ENCODE peak calls at places on chromosomes 12 and 14, in six cellular contexts. W is tibial artery, B is ovary, E is right lobe of liver, R is MM.1S, S is HCT116. C is an unnamed sample. For H3K36me3, the result is how much of the 10 kb centered on the place peaks cover.

GRCh38 chr12:52715416-52715815 is 12.1 kb upstream of the KRT77 start:
- DNase-seq in W (no peak), B (no peak), E (no peak), R (no peak), S (peak), C (no peak)

GRCh38 chr14:36451346-36452065 is 68.5 kb downstream of the NKX2-1 start:
- DNase-seq in W (no peak), B (no peak), E (peak), R (no peak), S (no peak), C (no peak)

GRCh38 chr12:13436696-13437391 is 240.3 kb downstream of the EMP1 start:
- DNase-seq in W (peak), B (no peak), E (no peak), R (no peak), S (no peak), C (no peak)

GRCh38 chr14:93061380-93062012 is 54.2 kb downstream of the ITPK1 start:
- DNase-seq in W (no peak), B (no peak), E (no peak), R (no peak), S (no peak), C (no peak)

GRCh38 chr14:57851354-57851753 is 14.5 kb downstream of the SLC35F4 start:
- DNase-seq in W (no peak), B (no peak), E (no peak), R (no peak), S (no peak), C (no peak)

GRCh38 chr14:61281186-61281676 is at the start of gene TMEM30B:
- DNase-seq in W (no peak), B (no peak), E (peak), R (no peak), S (no peak), C (no peak)

GRCh38 chr14:90624228-90624627 is 192.0 kb downstream of the TTC7B start:
- DNase-seq in W (peak), B (no peak), E (no peak), R (no peak), S (peak), C (no peak)

GRCh38 chr12:67431436-67432049 is 162.4 kb downstream of the CAND1 start:
- DNase-seq in W (no peak), B (no peak), E (no peak), R (no peak), S (no peak), C (no peak)

GRCh38 chr14:46048127-46048526 is 603.5 kb downstream of the RPL10L start:
- DNase-seq in W (no peak), B (no peak), E (no peak), R (no peak), S (peak), C (peak)

GRCh38 chr14:76762617-76763361 is 1.5 kb downstream of the VASH1 start:
- DNase-seq in W (peak), B (no peak), E (no peak), R (no peak), S (no peak), C (no peak)

GRCh38 chr12:132489078-132489601 is 811 bp upstream of the FBRSL1 start:
- DNase-seq in W (no peak), B (peak), E (no peak), R (no peak), S (no peak), C (no peak)

GRCh38 chr12:106919910-106920544 is 35.7 kb upstream of the TMEM263 start:
- DNase-seq in W (no peak), B (peak), E (no peak), R (peak), S (peak), C (no peak)

GRCh38 chr12:28035483-28035882 is 63.0 kb upstream of the PTHLH start:
- DNase-seq in W (no peak), B (no peak), E (no peak), R (no peak), S (no peak), C (no peak)

GRCh38 chr12:80946591-80946990 is 8.9 kb upstream of the LIN7A start:
- DNase-seq in W (no peak), B (no peak), E (no peak), R (no peak), S (no peak), C (no peak)
- TF ChIP-seq CTCF in W (no peak), B (no peak), E (peak), R (peak), S (peak), C (peak)

DNA sequence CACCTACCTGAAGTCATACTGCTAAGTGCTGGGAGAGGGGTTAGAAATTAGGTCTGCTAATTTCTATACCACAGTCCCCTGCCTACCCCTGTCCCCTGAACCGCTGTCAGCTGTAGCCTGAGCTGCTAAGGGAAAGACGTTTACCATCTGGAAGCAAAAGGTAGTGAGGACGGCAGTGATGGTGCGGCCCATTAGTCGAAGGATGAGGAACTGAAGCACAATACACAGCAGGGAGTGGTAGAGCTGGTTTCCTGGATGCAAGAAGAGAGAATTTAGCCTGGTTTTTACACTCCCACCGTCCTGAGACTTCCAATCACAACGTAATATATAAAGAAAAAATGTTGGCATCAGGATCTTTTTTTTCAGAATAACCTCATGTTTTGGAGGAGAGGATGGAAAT is 11.8 kb downstream of the EMG1 start:
- DNase-seq in W (no peak), B (no peak), E (no peak), R (no peak), S (no peak), C (no peak)
- H3K36me3 ChIP-seq in W (under half), B (under half), E (under half), R (under half), S (under half), C (under half)

GRCh38 chr12:46442723-46443122 is 70.2 kb upstream of the SLC38A2 start:
- DNase-seq in W (no peak), B (no peak), E (no peak), R (no peak), S (peak), C (no peak)
- H3K4me3 ChIP-seq in W (no peak), B (no peak), E (no peak), R (no peak), S (peak), C (no peak)

DNA sequence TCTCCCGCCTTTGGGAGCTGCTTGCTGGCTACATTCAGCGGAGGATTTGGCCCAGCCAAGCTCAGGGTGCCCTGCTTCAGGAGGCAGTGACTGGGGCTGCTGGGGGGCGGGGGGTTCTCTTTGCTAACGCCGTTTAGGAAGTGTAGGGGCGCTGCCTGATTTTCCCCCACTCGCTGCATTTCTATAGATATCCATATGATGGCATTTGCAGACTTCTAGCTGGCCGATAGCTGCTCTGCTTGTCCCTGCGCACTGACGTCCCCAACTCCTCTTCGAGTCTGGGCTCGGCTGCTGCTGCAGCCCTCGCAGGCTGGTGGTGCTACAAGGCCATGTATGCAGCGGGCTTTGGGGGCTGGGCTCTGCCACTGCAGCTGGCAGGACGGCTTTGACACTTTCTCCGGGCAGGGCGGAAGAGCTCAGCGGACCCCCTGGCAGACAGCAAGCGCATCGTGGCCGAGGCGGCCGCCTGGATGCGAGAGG is 3.1 kb downstream of the LRFN5 start:
- DNase-seq in W (peak), B (peak), E (no peak), R (no peak), S (no peak), C (no peak)
- TF ChIP-seq CTCF in W (no peak), B (no peak), E (no peak), R (no peak), S (no peak), C (no peak)

GRCh38 chr12:26749781-26750180 is 83.2 kb downstream of the ITPR2 start:
- DNase-seq in W (no peak), B (no peak), E (no peak), R (peak), S (no peak), C (no peak)

GRCh38 chr12:26748412-26748740 is 84.6 kb downstream of the ITPR2 start:
- DNase-seq in W (no peak), B (no peak), E (no peak), R (no peak), S (no peak), C (no peak)

GRCh38 chr12:26751179-26751578 is 81.8 kb downstream of the ITPR2 start:
- DNase-seq in W (no peak), B (no peak), E (no peak), R (no peak), S (no peak), C (no peak)

GRCh38 chr12:26750531-26751171 is 82.3 kb downstream of the ITPR2 start:
- DNase-seq in W (no peak), B (no peak), E (no peak), R (no peak), S (no peak), C (no peak)

DNA sequence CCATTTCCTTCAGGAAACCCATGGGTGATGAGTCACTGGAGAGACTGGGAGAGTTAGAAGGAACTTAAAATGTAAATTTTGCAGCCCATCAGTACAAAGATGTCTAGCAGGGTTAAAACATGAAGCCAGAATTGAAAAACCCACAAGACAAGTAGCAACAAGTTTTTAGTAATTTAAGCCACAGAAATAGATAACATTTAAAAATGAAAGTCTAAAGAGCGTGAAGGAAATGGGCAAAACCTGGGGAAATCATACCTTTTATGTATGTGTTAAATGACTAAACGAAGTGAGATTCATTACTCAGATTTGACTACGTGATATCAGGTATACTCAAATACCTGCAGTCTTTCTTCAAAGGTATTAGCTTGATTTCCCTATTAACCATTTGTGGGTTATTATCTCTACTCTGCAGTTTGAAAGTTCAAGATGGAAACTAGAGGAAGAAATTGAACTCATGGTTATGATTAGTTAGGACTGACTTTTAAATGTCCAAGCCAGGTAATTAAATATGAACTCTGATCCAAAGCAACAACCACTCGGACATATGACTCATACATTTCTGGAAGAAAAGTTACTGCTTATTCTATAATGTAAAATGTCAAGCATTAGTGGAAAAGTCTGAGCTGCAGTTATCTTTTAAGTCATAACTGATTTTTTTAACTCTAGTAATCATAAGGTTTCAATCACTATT is 84.1 kb downstream of the ITPR2 start:
- DNase-seq in W (no peak), B (no peak), E (no peak), R (peak), S (no peak), C (no peak)
- H3K36me3 ChIP-seq in W (under half), B (under half), E (under half), R (under half), S (under half), C (under half)

GRCh38 chr14:94075008-94075407 is 6.0 kb downstream of the DDX24 start:
- DNase-seq in W (no peak), B (no peak), E (no peak), R (no peak), S (no peak), C (no peak)

GRCh38 chr14:94079891-94080605 is 954 bp downstream of the DDX24 start:
- DNase-seq in W (no peak), B (no peak), E (no peak), R (no peak), S (no peak), C (no peak)

GRCh38 chr14:94074534-94074933 is 6.5 kb downstream of the DDX24 start:
- DNase-seq in W (no peak), B (no peak), E (no peak), R (no peak), S (no peak), C (no peak)

GRCh38 chr14:94077823-94078222 is 3.2 kb downstream of the DDX24 start:
- DNase-seq in W (no peak), B (no peak), E (no peak), R (no peak), S (no peak), C (no peak)

GRCh38 chr14:94077111-94077821 is 3.7 kb downstream of the DDX24 start:
- DNase-seq in W (no peak), B (no peak), E (no peak), R (no peak), S (no peak), C (no peak)
- H3K4me3 ChIP-seq in W (peak), B (peak), E (no peak), R (no peak), S (no peak), C (no peak)

DNA sequence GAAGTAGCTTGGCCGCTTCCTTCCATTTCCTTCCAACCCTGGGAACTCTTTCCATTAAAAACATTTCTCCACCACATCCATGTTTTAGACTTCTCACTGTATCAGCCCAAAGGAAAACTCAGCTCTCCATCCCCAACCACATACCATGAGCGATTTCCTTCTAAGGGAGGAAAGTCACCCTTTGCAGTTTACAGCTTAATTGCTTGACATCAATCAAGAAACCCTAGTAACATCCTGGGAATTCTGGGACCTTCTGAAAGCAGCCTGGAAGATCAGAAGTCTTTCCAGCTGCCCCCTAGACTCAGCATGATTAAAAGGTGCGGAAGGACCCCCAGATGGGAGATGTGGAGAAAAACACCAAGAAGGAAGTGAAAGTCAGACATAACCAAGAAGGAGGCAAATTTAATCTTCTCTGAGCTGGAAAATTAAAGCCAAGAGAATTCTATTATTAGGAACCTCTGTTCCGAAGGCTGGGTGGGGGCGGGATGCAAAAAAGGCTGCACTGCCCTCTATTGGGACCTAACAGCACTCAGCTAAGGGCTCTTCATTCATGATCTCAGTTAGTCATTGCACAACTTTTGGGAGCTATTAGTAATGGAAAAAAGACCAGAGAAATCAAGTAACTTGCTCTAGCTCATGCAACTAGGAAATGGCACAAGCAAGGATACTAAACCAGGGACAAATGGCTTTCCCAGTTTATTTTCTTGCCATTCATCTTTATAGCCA is 73.2 kb upstream of the PLXNC1 start:
- DNase-seq in W (peak), B (peak), E (no peak), R (no peak), S (peak), C (peak)
- TF ChIP-seq CTCF in W (peak), B (peak), E (peak), R (no peak), S (peak), C (peak)

GRCh38 chr14:100348779-100349708 is 25.9 kb downstream of the SLC25A47 start:
- DNase-seq in W (no peak), B (no peak), E (peak), R (no peak), S (no peak), C (no peak)

GRCh38 chr14:100348253-100348729 is 25.2 kb downstream of the SLC25A47 start:
- DNase-seq in W (no peak), B (no peak), E (peak), R (no peak), S (no peak), C (no peak)

GRCh38 chr14:100345711-100346110 is 22.6 kb downstream of the SLC25A47 start:
- DNase-seq in W (no peak), B (no peak), E (peak), R (no peak), S (no peak), C (no peak)

GRCh38 chr14:100346306-100347091 is 23.4 kb downstream of the SLC25A47 start:
- DNase-seq in W (no peak), B (no peak), E (peak), R (no peak), S (no peak), C (no peak)

GRCh38 chr14:100350283-100350926 is 27.3 kb downstream of the SLC25A47 start:
- DNase-seq in W (no peak), B (no peak), E (peak), R (no peak), S (no peak), C (no peak)
- H3K36me3 ChIP-seq in W (under half), B (under half), E (under half), R (under half), S (under half), C (half or more)

GRCh38 chr12:124295431-124296058 is 652 bp downstream of the RFLNA start:
- DNase-seq in W (no peak), B (no peak), E (no peak), R (no peak), S (no peak), C (no peak)
- H3K4me3 ChIP-seq in W (peak), B (peak), E (no peak), R (no peak), S (no peak), C (no peak)

GRCh38 chr12:127360580-127360979 is 906.4 kb upstream of the TMEM132C start:
- DNase-seq in W (no peak), B (no peak), E (no peak), R (no peak), S (no peak), C (no peak)

GRCh38 chr12:127362121-127362520 is 904.8 kb upstream of the TMEM132C start:
- DNase-seq in W (no peak), B (no peak), E (no peak), R (no peak), S (no peak), C (no peak)

DNA sequence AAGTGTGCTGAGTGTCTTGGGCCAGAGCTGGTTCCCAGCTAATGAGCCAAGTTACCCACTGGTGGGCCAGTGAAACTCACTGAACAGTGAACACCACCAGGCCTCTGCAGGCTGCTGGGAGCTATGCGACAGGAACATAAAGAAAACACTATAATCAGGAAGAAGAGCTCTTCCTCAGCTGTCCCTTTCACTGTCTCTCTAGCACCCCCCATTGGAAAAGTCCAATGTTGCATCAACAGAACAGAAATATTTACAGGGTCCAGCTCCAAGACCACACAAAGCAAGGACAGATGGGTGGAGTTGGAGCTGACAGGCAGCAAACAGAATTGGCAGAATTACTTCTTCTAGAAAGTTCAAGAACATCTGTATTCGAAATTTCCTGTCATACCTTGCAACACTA is 903.6 kb upstream of the TMEM132C start:
- DNase-seq in W (no peak), B (no peak), E (no peak), R (peak), S (peak), C (no peak)
- TF ChIP-seq CTCF in W (no peak), B (no peak), E (no peak), R (peak), S (peak), C (peak)

C was measured in BJ.